ENCODE peak calls at places on chromosomes 13 and 19, in nine cellular contexts. One of them, this sample, is unnamed. For H3K9me3, the result is how much of the 10 kb centered on the place peaks cover.

GRCh38 chr13:111076156-111077013 is 38.7 kb upstream of the ARHGEF7 start:
- DNase-seq in tibial nerve: no peak
- DNase-seq in ovary: no peak
- DNase-seq in stomach: no peak
- DNase-seq in upper lobe of left lung: peak
- DNase-seq in transverse colon: no peak
- DNase-seq in A549: no peak
- DNase-seq in K562: no peak
- DNase-seq in sigmoid colon: no peak
- DNase-seq in this sample: peak

GRCh38 chr13:99281811-99282263 is 23.7 kb upstream of the GPR18 start:
- DNase-seq in ovary: no peak
- DNase-seq in upper lobe of left lung: peak
- DNase-seq in tibial nerve: peak
- DNase-seq in K562: no peak
- DNase-seq in stomach: peak
- DNase-seq in transverse colon: peak
- DNase-seq in A549: no peak
- DNase-seq in sigmoid colon: peak
- DNase-seq in this sample: no peak

GRCh38 chr13:87361216-87361615 is 310.0 kb upstream of the SLITRK5 start:
- DNase-seq in stomach: no peak
- DNase-seq in K562: no peak
- DNase-seq in upper lobe of left lung: no peak
- DNase-seq in tibial nerve: no peak
- DNase-seq in ovary: no peak
- DNase-seq in A549: no peak
- DNase-seq in transverse colon: no peak
- DNase-seq in sigmoid colon: no peak
- DNase-seq in this sample: no peak

GRCh38 chr13:99970761-99971575 is 599 bp downstream of the ZIC5 start:
- DNase-seq in K562: peak
- DNase-seq in stomach: no peak
- DNase-seq in A549: no peak
- DNase-seq in upper lobe of left lung: peak
- DNase-seq in tibial nerve: no peak
- DNase-seq in sigmoid colon: no peak
- DNase-seq in transverse colon: no peak
- DNase-seq in ovary: no peak
- DNase-seq in this sample: no peak

GRCh38 chr13:109918179-109918651 is 131.8 kb upstream of the IRS2 start:
- DNase-seq in upper lobe of left lung: no peak
- DNase-seq in K562: no peak
- DNase-seq in tibial nerve: no peak
- DNase-seq in A549: no peak
- DNase-seq in transverse colon: no peak
- DNase-seq in stomach: no peak
- DNase-seq in ovary: no peak
- DNase-seq in sigmoid colon: no peak
- DNase-seq in this sample: no peak

GRCh38 chr19:43525836-43526771 is 897 bp downstream of the ETHE1 start:
- DNase-seq in sigmoid colon: no peak
- DNase-seq in K562: peak
- DNase-seq in tibial nerve: no peak
- DNase-seq in upper lobe of left lung: no peak
- DNase-seq in A549: no peak
- DNase-seq in stomach: peak
- DNase-seq in transverse colon: peak
- DNase-seq in ovary: no peak
- DNase-seq in this sample: no peak

GRCh38 chr19:45922281-45922680 is 7.7 kb upstream of the NANOS2 start:
- DNase-seq in K562: peak
- DNase-seq in stomach: no peak
- DNase-seq in ovary: no peak
- DNase-seq in tibial nerve: no peak
- DNase-seq in upper lobe of left lung: no peak
- DNase-seq in A549: peak
- DNase-seq in transverse colon: no peak
- DNase-seq in sigmoid colon: no peak
- DNase-seq in this sample: no peak

GRCh38 chr13:114148521-114148855 is 16.1 kb upstream of the RASA3 start:
- DNase-seq in tibial nerve: no peak
- DNase-seq in stomach: peak
- DNase-seq in transverse colon: peak
- DNase-seq in A549: no peak
- DNase-seq in ovary: no peak
- DNase-seq in K562: no peak
- DNase-seq in upper lobe of left lung: no peak
- DNase-seq in sigmoid colon: no peak
- DNase-seq in this sample: no peak

DNA sequence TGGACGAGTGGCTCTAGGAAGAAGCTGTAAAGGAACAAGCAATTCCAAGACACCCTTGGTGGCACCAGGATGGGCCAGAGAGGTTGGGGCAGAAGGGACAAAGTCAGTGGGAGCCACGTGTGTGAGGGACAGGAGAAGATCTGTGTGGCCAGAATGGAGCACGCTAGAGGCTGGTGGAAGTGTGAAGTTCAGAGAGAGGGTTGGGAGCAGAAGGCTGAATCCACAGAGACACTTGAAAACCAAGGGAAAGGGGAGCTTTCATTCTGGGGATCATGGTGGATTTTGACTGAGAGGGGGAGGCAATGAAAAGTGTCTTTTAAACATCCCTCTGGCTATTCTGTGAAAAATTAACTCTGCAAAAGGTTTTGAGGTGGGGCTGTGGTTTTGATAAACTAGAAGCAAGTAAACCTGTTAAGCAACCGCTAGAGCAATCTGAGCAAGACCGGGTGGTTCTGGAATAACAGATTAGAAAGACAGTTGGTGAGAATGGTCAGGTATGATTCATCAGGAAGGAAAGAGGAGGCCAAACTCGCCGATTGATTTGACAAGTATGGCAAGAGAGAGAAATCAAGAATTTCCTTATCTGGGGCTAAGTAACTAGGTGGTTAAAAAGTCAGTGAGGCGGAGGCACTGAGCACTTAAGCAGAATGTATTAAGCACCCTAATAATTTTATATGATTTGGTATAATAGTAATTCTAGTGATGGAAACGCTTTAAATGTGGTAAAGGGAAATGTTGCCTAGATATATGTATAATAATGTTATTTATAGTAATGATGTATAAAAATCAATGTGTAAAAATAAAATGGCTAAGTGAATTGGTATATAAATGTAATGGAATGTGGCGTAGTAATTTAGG is 140.0 kb downstream of the MYO16 start:
- DNase-seq in transverse colon: no peak
- DNase-seq in stomach: no peak
- DNase-seq in tibial nerve: no peak
- DNase-seq in A549: peak
- DNase-seq in upper lobe of left lung: no peak
- DNase-seq in sigmoid colon: no peak
- DNase-seq in K562: peak
- DNase-seq in ovary: no peak
- DNase-seq in this sample: no peak
- TF ChIP-seq EP300 in transverse colon: no peak
- TF ChIP-seq EP300 in stomach: no peak
- TF ChIP-seq EP300 in tibial nerve: no peak
- TF ChIP-seq EP300 in A549: no peak
- TF ChIP-seq EP300 in upper lobe of left lung: no peak
- TF ChIP-seq EP300 in sigmoid colon: no peak
- TF ChIP-seq EP300 in K562: peak
- TF ChIP-seq EP300 in ovary: no peak
- TF ChIP-seq EP300 in this sample: no peak

GRCh38 chr19:56309511-56310185 is 5.0 kb downstream of the ZSCAN5A start:
- DNase-seq in upper lobe of left lung: peak
- DNase-seq in K562: peak
- DNase-seq in ovary: no peak
- DNase-seq in A549: no peak
- DNase-seq in transverse colon: peak
- DNase-seq in sigmoid colon: no peak
- DNase-seq in stomach: peak
- DNase-seq in tibial nerve: no peak
- DNase-seq in this sample: no peak

GRCh38 chr19:56312787-56313343 is 1.8 kb downstream of the ZSCAN5A start:
- DNase-seq in K562: no peak
- DNase-seq in ovary: no peak
- DNase-seq in tibial nerve: no peak
- DNase-seq in upper lobe of left lung: no peak
- DNase-seq in transverse colon: no peak
- DNase-seq in stomach: no peak
- DNase-seq in sigmoid colon: no peak
- DNase-seq in A549: no peak
- DNase-seq in this sample: no peak

GRCh38 chr19:56310462-56310861 is 4.2 kb downstream of the ZSCAN5A start:
- DNase-seq in ovary: no peak
- DNase-seq in stomach: no peak
- DNase-seq in tibial nerve: no peak
- DNase-seq in sigmoid colon: no peak
- DNase-seq in K562: no peak
- DNase-seq in transverse colon: no peak
- DNase-seq in A549: no peak
- DNase-seq in upper lobe of left lung: no peak
- DNase-seq in this sample: no peak

GRCh38 chr19:56312337-56312736 is 2.3 kb downstream of the ZSCAN5A start:
- DNase-seq in stomach: no peak
- DNase-seq in K562: no peak
- DNase-seq in tibial nerve: no peak
- DNase-seq in transverse colon: no peak
- DNase-seq in ovary: no peak
- DNase-seq in upper lobe of left lung: no peak
- DNase-seq in A549: no peak
- DNase-seq in sigmoid colon: no peak
- DNase-seq in this sample: no peak

DNA sequence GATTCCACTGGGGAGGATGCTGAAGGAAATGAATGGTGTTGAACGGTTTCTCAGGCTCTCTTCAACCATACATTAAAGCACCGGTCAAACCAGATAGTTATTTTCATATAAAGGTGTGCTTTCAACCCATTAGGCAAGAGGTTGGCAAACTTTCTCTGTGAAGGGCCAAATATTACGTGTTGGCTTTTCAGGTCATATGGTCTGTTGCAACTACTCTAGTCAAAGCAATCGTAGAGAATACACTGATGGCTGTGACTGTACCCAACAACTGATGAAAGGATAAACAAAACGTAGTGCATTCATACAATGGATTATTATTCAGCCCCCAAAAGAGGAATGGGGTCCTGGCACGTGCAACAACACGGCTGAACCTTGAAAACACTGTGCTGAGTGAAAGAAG is 5.8 kb downstream of the ZSCAN5A start:
- DNase-seq in A549: no peak
- DNase-seq in ovary: no peak
- DNase-seq in K562: no peak
- DNase-seq in sigmoid colon: no peak
- DNase-seq in transverse colon: no peak
- DNase-seq in tibial nerve: no peak
- DNase-seq in stomach: no peak
- DNase-seq in upper lobe of left lung: no peak
- DNase-seq in this sample: no peak
- H3K9me3 ChIP-seq in A549: under half
- H3K9me3 ChIP-seq in ovary: under half
- H3K9me3 ChIP-seq in K562: under half
- H3K9me3 ChIP-seq in sigmoid colon: under half
- H3K9me3 ChIP-seq in transverse colon: under half
- H3K9me3 ChIP-seq in tibial nerve: under half
- H3K9me3 ChIP-seq in stomach: under half
- H3K9me3 ChIP-seq in upper lobe of left lung: under half
- H3K9me3 ChIP-seq in this sample: under half

GRCh38 chr19:40719414-40719894 is 2.5 kb downstream of the ITPKC start:
- DNase-seq in sigmoid colon: no peak
- DNase-seq in upper lobe of left lung: no peak
- DNase-seq in tibial nerve: no peak
- DNase-seq in ovary: no peak
- DNase-seq in transverse colon: no peak
- DNase-seq in A549: no peak
- DNase-seq in stomach: no peak
- DNase-seq in K562: no peak
- DNase-seq in this sample: no peak

GRCh38 chr19:40716655-40717324 is at the start of the genes COQ8B and ITPKC:
- DNase-seq in sigmoid colon: peak
- DNase-seq in A549: peak
- DNase-seq in stomach: peak
- DNase-seq in tibial nerve: peak
- DNase-seq in transverse colon: peak
- DNase-seq in ovary: peak
- DNase-seq in upper lobe of left lung: peak
- DNase-seq in K562: peak
- DNase-seq in this sample: peak

GRCh38 chr19:40717325-40717879 is 490 bp downstream of the ITPKC start:
- DNase-seq in transverse colon: no peak
- DNase-seq in tibial nerve: peak
- DNase-seq in ovary: no peak
- DNase-seq in A549: no peak
- DNase-seq in upper lobe of left lung: no peak
- DNase-seq in K562: no peak
- DNase-seq in sigmoid colon: peak
- DNase-seq in stomach: no peak
- DNase-seq in this sample: no peak

GRCh38 chr19:40717880-40718773 is 1.2 kb downstream of the ITPKC start:
- DNase-seq in tibial nerve: peak
- DNase-seq in upper lobe of left lung: peak
- DNase-seq in A549: peak
- DNase-seq in transverse colon: peak
- DNase-seq in stomach: no peak
- DNase-seq in ovary: peak
- DNase-seq in K562: peak
- DNase-seq in sigmoid colon: no peak
- DNase-seq in this sample: no peak

DNA sequence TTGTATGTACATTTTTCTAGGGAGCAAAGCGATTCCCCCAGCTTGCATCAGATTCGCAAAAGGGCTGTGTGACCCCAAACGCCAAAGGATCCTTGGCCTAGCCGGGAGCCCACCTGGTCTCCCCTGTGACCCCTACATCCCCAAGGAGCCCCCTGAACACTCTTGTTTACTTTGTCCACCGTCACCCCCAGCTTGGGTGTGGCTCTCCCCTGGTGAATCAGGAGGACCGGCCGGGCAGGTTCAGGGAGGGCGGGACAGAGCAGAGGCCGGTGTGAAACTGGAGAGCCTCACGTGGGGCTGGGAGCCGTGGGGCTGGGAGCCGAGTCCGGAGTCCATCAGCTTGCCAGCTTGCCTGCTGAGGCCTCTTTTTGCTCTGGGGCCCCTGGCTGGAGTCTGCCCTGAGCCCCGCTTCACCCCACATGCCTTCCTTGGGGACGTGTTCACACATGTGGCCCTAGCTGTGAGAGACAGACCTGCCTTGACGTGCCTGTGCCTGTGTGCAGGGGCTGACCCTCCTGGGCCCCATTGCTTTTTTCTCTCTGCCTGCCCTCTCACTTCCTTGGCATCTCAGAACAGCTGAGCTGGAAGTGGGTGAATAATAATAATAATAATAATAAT is 2.0 kb downstream of the ITPKC start:
- DNase-seq in A549: peak
- DNase-seq in transverse colon: peak
- DNase-seq in K562: peak
- DNase-seq in ovary: peak
- DNase-seq in sigmoid colon: peak
- DNase-seq in stomach: peak
- DNase-seq in upper lobe of left lung: peak
- DNase-seq in tibial nerve: peak
- DNase-seq in this sample: no peak
- TF ChIP-seq EP300 in A549: no peak
- TF ChIP-seq EP300 in transverse colon: peak
- TF ChIP-seq EP300 in K562: no peak
- TF ChIP-seq EP300 in ovary: no peak
- TF ChIP-seq EP300 in sigmoid colon: no peak
- TF ChIP-seq EP300 in stomach: no peak
- TF ChIP-seq EP300 in upper lobe of left lung: no peak
- TF ChIP-seq EP300 in tibial nerve: peak
- TF ChIP-seq EP300 in this sample: no peak

GRCh38 chr19:56114051-56114694 is 6.9 kb downstream of the ZNF787 start:
- DNase-seq in A549: no peak
- DNase-seq in upper lobe of left lung: no peak
- DNase-seq in K562: no peak
- DNase-seq in transverse colon: no peak
- DNase-seq in ovary: no peak
- DNase-seq in tibial nerve: no peak
- DNase-seq in sigmoid colon: no peak
- DNase-seq in stomach: no peak
- DNase-seq in this sample: no peak
- H3K9me3 ChIP-seq in A549: under half
- H3K9me3 ChIP-seq in upper lobe of left lung: under half
- H3K9me3 ChIP-seq in K562: under half
- H3K9me3 ChIP-seq in transverse colon: under half
- H3K9me3 ChIP-seq in ovary: under half
- H3K9me3 ChIP-seq in tibial nerve: under half
- H3K9me3 ChIP-seq in sigmoid colon: under half
- H3K9me3 ChIP-seq in stomach: under half
- H3K9me3 ChIP-seq in this sample: under half